ENCODE peak calls at places on chromosomes 13 and 19, in four cellular contexts. D is breast epithelium; N is CD4-positive, CD25-positive, alpha-beta regulatory T cell; K is prostate gland. X is an unnamed sample.

GRCh38 chr19:55451163-55451521 is 8.0 kb upstream of the SHISA7 start:
- DNase-seq in D (no peak), K (no peak), N (peak; percentile 22), X (no peak)

GRCh38 chr13:102128216-102128800 is 273.5 kb downstream of the FGF14 start:
- DNase-seq in D (no peak), N (no peak), K (peak; percentile 28), X (no peak)

GRCh38 chr13:44116562-44117315 is 237.0 kb downstream of the LACC1 start:
- DNase-seq in N (no peak), D (no peak), K (no peak), X (no peak)

GRCh38 chr19:7386308-7386707 is 37.6 kb downstream of the ARHGEF18 start:
- DNase-seq in N (no peak), K (no peak), D (no peak), X (no peak)

GRCh38 chr13:43846496-43846895 is 33.0 kb downstream of the CCDC122 start:
- DNase-seq in K (no peak), N (no peak), D (no peak), X (no peak)

GRCh38 chr19:14519860-14520407 is 1.7 kb upstream of the DNAJB1 start:
- DNase-seq in D (no peak), N (no peak), K (no peak), X (peak; percentile 53)

GRCh38 chr13:114109646-114110045 is 22.8 kb downstream of the RASA3 start:
- DNase-seq in N (no peak), D (no peak), K (no peak), X (no peak)

GRCh38 chr13:40386586-40386985 is 279.9 kb downstream of the FOXO1 start:
- DNase-seq in N (no peak), D (no peak), K (no peak), X (no peak)

GRCh38 chr13:62093984-62094383 is 678.3 kb upstream of the PCDH20 start:
- DNase-seq in K (no peak), N (no peak), D (no peak), X (no peak)

GRCh38 chr19:42198676-42199439 is 18.6 kb downstream of the DEDD2 start:
- DNase-seq in D (no peak), K (no peak), N (peak; percentile 72), X (peak; percentile 47)

GRCh38 chr13:59680429-59681024 is 483.2 kb downstream of the DIAPH3 start:
- DNase-seq in N (no peak), D (no peak), K (no peak), X (no peak)

GRCh38 chr13:106383791-106384190 is 151.7 kb downstream of the EFNB2 start:
- DNase-seq in K (no peak), N (no peak), D (no peak), X (no peak)

GRCh38 chr19:29623726-29624488 is 17.8 kb downstream of the POP4 start:
- DNase-seq in D (no peak), N (no peak), K (no peak), X (no peak)

GRCh38 chr19:30437869-30438268 is 65.7 kb downstream of the ZNF536 start:
- DNase-seq in D (no peak), K (no peak), N (no peak), X (no peak)

GRCh38 chr13:76745246-76746200 is 140.7 kb downstream of the KCTD12 start:
- DNase-seq in D (no peak), K (no peak), N (no peak), X (no peak)

GRCh38 chr13:113620036-113620435 is 35.5 kb downstream of the TFDP1 start:
- DNase-seq in D (no peak), N (no peak), K (no peak), X (no peak)

GRCh38 chr13:112750570-112750969 is 60.7 kb downstream of the ATP11A start:
- DNase-seq in K (no peak), D (no peak), N (no peak), X (no peak)

GRCh38 chr13:43937839-43938238 is 58.1 kb downstream of the LACC1 start:
- DNase-seq in N (no peak), D (no peak), K (no peak), X (no peak)

GRCh38 chr13:43087960-43088580 is 64.7 kb downstream of the DNAJC15 start:
- DNase-seq in N (no peak), K (peak; percentile 11), D (no peak), X (no peak)

GRCh38 chr13:112066624-112067004 is 335 bp upstream of the SOX1 start:
- DNase-seq in N (peak; percentile 26), D (no peak), K (no peak), X (peak; percentile 60)

GRCh38 chr19:16191216-16191908 is 6.2 kb downstream of the FAM32A start:
- DNase-seq in N (no peak), K (no peak), D (no peak), X (no peak)

GRCh38 chr13:38686635-38687245 is at the start of gene FREM2:
- DNase-seq in N (no peak), K (peak; percentile 46), D (peak; percentile 31), X (peak; percentile 79)

GRCh38 chr19:48290341-48290922 is 20.6 kb downstream of the ZNF114 start:
- DNase-seq in N (no peak), D (no peak), K (no peak), X (no peak)

DNA sequence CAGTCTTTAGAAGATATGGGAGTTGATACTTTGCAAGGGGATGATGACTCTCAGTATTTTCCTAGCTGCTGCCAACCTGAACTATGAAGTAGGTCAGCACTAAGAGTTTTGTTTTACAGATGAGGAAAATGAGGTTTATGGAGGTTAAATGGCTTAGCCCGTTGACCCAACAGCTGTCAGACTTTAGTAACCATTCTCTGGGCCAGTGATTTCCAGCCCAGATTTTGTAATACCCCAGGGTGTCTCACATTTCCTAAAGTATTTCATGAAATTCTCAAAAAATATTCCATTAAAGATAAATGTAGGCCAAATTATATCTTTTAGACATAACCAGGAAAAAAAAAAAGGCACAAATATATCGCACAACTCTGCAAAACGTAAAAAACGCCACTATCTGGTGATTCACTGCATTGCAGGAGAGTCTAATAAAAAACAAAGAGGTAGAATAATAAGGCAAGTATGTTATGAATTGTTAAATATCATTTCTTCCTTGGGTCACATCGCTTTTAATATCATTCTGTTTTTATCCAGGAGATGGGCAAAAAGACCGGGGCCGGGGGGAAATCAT is 112.5 kb downstream of the DACH1 start:
- DNase-seq in N (no peak), D (no peak), K (no peak), X (no peak)
- H3K4me3 ChIP-seq in N (no peak overlapping the region), D (no peak overlapping the region), K (no peak overlapping the region), X (no peak overlapping the region)

GRCh38 chr19:33309826-33310225 is 7.5 kb upstream of the CEBPA start:
- DNase-seq in N (no peak), K (no peak), D (no peak), X (no peak)

GRCh38 chr19:33306853-33307792 is 4.8 kb upstream of the CEBPA start:
- DNase-seq in K (peak; percentile 90), N (no peak), D (no peak), X (no peak)

GRCh38 chr19:33311326-33311682 is 9.0 kb upstream of the CEBPA start:
- DNase-seq in K (no peak), N (no peak), D (no peak), X (peak; percentile 70)

GRCh38 chr19:33312065-33312464 is 9.7 kb upstream of the CEBPA start:
- DNase-seq in D (no peak), N (no peak), K (no peak), X (no peak)

GRCh38 chr19:33310606-33311325 is 8.4 kb upstream of the CEBPA start:
- DNase-seq in N (no peak), K (peak; percentile 92), D (no peak), X (peak; percentile 71)
- H3K27ac ChIP-seq in N (no peak overlapping the region), K (peak overlapping the region; percentile 86), D (peak overlapping the region; percentile 36), X (peak overlapping the region; percentile 87)

GRCh38 chr19:802497-802887 is 5.2 kb downstream of the PTBP1 start:
- DNase-seq in D (no peak), N (no peak), K (no peak), X (no peak)
- H3K4me3 ChIP-seq in D (peak overlapping the region; percentile 83), N (no peak overlapping the region), K (peak overlapping the region; percentile 99), X (no peak overlapping the region)

GRCh38 chr19:40611900-40612698 is 10.9 kb downstream of the LTBP4 start:
- DNase-seq in N (no peak), D (no peak), K (no peak), X (no peak)

GRCh38 chr19:40609561-40610395 is 8.6 kb downstream of the LTBP4 start:
- DNase-seq in K (peak; percentile 88), D (peak; percentile 88), N (peak; percentile 80), X (peak; percentile 98)

GRCh38 chr19:40611096-40611495 is 9.9 kb downstream of the LTBP4 start:
- DNase-seq in D (no peak), K (peak; percentile 61), N (no peak), X (peak; percentile 66)

GRCh38 chr19:40608957-40609356 is 7.8 kb downstream of the LTBP4 start:
- DNase-seq in D (no peak), K (no peak), N (no peak), X (no peak)

GRCh38 chr19:40610396-40611064 is 9.4 kb downstream of the LTBP4 start:
- DNase-seq in N (peak; percentile 60), D (peak; percentile 70), K (no peak), X (peak; percentile 77)
- H3K27ac ChIP-seq in N (peak overlapping the region; percentile 85), D (peak overlapping the region; percentile 89), K (peak overlapping the region; percentile 74), X (peak overlapping the region; percentile 88)